ENCODE peak calls at places on chromosomes 12 and 14, in eight cellular contexts. P is MM.1S; Y is lower lobe of right lung; G is neural progenitor cell; R is tibial nerve; K is H9; A is AG09309; S is CD4-positive, alpha-beta T cell. Q is an unnamed sample.
A peak's percentile ranks its signal among the peaks of the same experiment; 100 is the strongest.

GRCh38 chr12:51832708-51833107 is 15.8 kb downstream of the FIGNL2 start:
- DNase-seq in K (no peak), A (no peak), G (no peak), R (no peak), S (no peak), Y (no peak), P (peak; percentile 63), Q (no peak)

GRCh38 chr12:102480401-102480800 is at the start of gene IGF1:
- DNase-seq in K (no peak), S (no peak), R (no peak), G (no peak), P (peak; percentile 61), Y (no peak), A (no peak), Q (no peak)

GRCh38 chr12:101076940-101077351 is 133.1 kb downstream of the SLC5A8 start:
- DNase-seq in K (no peak), G (no peak), S (no peak), A (peak; percentile 67), Y (no peak), P (no peak), R (no peak), Q (no peak)

GRCh38 chr14:101077511-101078074 is 174.1 kb upstream of the RTL1 start:
- DNase-seq in G (peak; percentile 53), Y (no peak), S (no peak), K (peak; percentile 88), P (no peak), R (no peak), A (no peak), Q (no peak)

GRCh38 chr12:75766263-75767160 is 255.1 kb upstream of the KRR1 start:
- DNase-seq in P (no peak), K (no peak), G (no peak), A (no peak), S (no peak), R (no peak), Y (no peak), Q (no peak)

GRCh38 chr12:47270782-47271664 is 191.3 kb upstream of the AMIGO2 start:
- DNase-seq in P (peak; percentile 37), S (no peak), G (no peak), K (no peak), Y (no peak), R (no peak), A (peak; percentile 82), Q (no peak)

GRCh38 chr14:102474934-102475333 is 34.6 kb downstream of the ANKRD9 start:
- DNase-seq in A (no peak), P (no peak), K (no peak), S (no peak), Y (peak; percentile 76), R (no peak), G (no peak), Q (no peak)

GRCh38 chr14:37194698-37195097 is 3.0 kb upstream of the MIPOL1 start:
- DNase-seq in R (no peak), Y (no peak), A (no peak), K (no peak), P (no peak), G (no peak), S (no peak), Q (no peak)

GRCh38 chr12:49622501-49623141 is 740 bp upstream of the PRPF40B start:
- DNase-seq in S (peak; percentile 35), Y (no peak), K (peak; percentile 64), A (no peak), R (no peak), P (peak; percentile 84), G (peak; percentile 58), Q (no peak)

GRCh38 chr12:23771230-23771949 is 178.1 kb downstream of the SOX5 start:
- DNase-seq in G (peak; percentile 9), K (no peak), Y (no peak), S (no peak), A (no peak), R (peak; percentile 51), P (no peak), Q (no peak)

GRCh38 chr12:9943244-9943643 is 11.1 kb upstream of the CLEC2A start:
- DNase-seq in R (no peak), Y (peak; percentile 42), K (peak; percentile 45), P (no peak), A (no peak), S (no peak), G (no peak), Q (no peak)

GRCh38 chr14:27608377-27608776 is 1010.5 kb upstream of the NOVA1 start:
- DNase-seq in K (no peak), R (no peak), P (no peak), A (no peak), G (no peak), Y (no peak), S (no peak), Q (no peak)

GRCh38 chr14:100223332-100224171 is 15.4 kb upstream of the YY1 start:
- DNase-seq in A (no peak), R (no peak), P (no peak), S (no peak), Y (no peak), K (no peak), G (peak; percentile 70), Q (no peak)

GRCh38 chr14:47678157-47678556 is 2.8 kb upstream of the MDGA2 start:
- DNase-seq in S (no peak), K (no peak), P (no peak), Y (no peak), A (no peak), G (no peak), R (no peak), Q (no peak)

GRCh38 chr12:66190519-66191406 is 1.7 kb downstream of the IRAK3 start:
- DNase-seq in A (peak; percentile 10), S (no peak), K (no peak), P (no peak), R (no peak), G (no peak), Y (no peak), Q (no peak)

GRCh38 chr14:85414142-85414541 is 115.8 kb upstream of the FLRT2 start:
- DNase-seq in G (no peak), P (no peak), A (no peak), S (no peak), Y (no peak), R (no peak), K (no peak), Q (no peak)

GRCh38 chr12:113241191-113242017 is 20.1 kb downstream of the TPCN1 start:
- DNase-seq in S (no peak), G (no peak), K (peak; percentile 44), P (peak; percentile 19), A (peak; percentile 99), R (peak; percentile 48), Y (no peak), Q (no peak)

GRCh38 chr14:38053684-38054083 is 154.0 kb upstream of the SSTR1 start:
- DNase-seq in P (no peak), Y (no peak), R (no peak), S (no peak), K (no peak), A (no peak), G (no peak), Q (no peak)

DNA sequence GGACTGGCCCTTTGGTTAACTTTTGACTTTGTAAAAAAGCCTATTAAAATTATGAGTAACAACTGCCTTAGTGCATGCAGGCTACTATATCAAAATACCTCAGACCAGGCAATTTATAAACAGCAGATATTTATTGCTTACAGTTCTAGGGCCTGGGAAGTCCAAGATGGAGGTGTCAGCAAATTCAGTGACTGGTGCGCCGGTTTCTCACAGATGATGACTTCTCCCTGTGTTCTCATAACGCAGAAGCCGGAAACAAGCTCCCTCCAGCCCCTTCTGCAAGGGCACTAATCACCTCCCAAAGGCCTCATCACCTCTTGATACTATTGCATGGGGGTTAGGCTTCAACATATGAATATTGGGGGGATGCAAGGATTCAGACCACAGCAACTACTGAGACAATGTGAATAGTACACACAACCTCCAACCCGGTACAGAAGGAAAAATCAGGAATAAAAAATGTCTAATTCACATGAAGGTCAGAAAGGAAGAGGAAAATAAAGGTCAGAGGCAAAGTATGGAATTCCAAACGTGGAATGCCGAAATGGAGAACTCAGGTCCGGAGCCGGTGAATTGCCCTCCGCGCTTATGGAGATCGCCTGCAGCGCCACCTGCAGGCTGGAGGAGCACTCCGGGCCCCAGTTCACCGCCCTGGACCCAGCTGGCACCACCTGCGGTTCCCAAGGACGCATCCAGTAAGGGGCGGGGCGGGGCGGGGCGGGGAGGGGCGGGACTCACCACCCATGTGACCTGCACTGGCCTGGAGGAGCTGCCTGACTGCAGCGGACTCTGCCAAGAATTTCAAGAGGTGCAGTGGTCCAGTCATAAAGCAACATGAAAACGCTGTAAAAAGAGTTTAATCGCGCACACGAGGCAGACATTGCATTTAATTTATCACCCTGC is 203.4 kb downstream of the KIF26A start:
- DNase-seq in G (peak; percentile 92), A (no peak), Y (peak; percentile 51), P (peak; percentile 54), R (no peak), S (no peak), K (peak; percentile 95), Q (peak; percentile 97)
- TF ChIP-seq CTCF in G (peak; percentile 72), A (no peak), Y (peak; percentile 47), P (peak; percentile 32), R (no peak), S (no peak), K (peak; percentile 89), Q (peak; percentile 43)

DNA sequence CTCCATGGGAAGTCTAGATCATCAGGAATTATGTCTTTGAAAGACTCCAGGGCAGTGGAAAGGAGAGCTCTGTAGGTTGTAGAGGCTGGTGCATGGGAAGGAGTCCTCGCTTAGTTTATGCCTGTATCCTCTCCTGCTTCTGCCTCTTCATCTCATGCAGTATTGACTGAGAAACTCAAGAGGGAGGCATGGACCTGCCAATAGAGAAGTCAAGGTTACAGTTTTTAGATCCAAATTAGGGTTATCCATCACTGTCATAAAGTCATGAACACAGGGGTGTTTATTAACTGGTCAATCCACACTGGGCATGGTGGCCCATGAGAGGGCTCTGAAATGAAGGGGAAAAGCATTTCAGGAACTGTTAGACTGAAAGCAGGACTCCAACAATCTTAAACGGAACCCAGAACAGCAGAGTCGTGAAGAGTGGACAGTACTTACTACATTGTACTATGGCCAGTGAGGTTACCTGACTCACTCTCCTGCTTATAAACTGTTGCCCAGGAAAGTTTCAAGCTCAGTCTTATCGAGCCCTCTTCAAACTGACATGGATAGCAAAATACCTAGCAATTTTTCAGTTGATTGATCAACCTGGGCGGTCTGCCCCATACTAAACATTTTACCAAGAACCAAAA is 30.1 kb upstream of the DHRS7 start:
- DNase-seq in P (no peak), K (no peak), R (no peak), Y (no peak), A (no peak), G (peak; percentile 14), S (no peak), Q (no peak)
- TF ChIP-seq CTCF in P (no peak), K (peak; percentile 54), R (no peak), Y (no peak), A (no peak), G (peak; percentile 28), S (no peak), Q (peak; percentile 23)

GRCh38 chr12:69470189-69471094 is at the start of gene FRS2:
- DNase-seq in R (peak; percentile 82), S (peak; percentile 74), Y (peak; percentile 94), P (peak; percentile 84), A (peak; percentile 46), G (peak; percentile 96), K (peak; percentile 97), Q (peak; percentile 84)
- TF ChIP-seq CTCF in R (peak; percentile 10), S (no peak), Y (no peak), P (peak; percentile 36), A (peak; percentile 51), G (peak; percentile 47), K (peak; percentile 41), Q (peak; percentile 33)

DNA sequence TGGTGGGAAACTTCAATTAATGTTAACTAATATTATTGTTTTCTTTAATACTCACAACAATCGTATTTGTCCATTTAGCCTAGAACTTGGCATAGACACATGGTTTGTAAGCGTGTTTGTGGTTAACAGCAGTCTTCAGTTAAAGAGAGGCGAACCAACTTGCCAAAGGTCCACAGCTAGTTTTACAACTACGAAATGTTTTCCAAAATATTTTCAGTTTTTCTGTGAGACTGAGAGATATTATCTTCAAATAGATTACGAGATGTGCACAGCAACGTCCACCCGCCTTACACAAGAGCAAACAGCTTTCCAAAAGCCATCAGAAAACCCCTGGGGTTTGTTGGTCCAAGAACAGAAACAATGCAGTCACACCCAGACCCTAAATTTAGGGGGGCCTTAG is 58.6 kb upstream of the RASSF3 start:
- DNase-seq in Y (no peak), R (no peak), P (no peak), A (no peak), S (no peak), K (no peak), G (no peak), Q (no peak)
- TF ChIP-seq CTCF in Y (no peak), R (no peak), P (no peak), A (no peak), S (no peak), K (no peak), G (no peak), Q (no peak)